ENCODE peak calls at places on chromosome 21, in ten cellular contexts. T is astrocyte, J is IMR-90, V is GM23248, A is HCT116, D is neural progenitor cell, W is mammary epithelial cell, S is fibroblast of lung, X is hepatocyte, O is mesendoderm. Y is an unnamed sample.

GRCh38 chr21:18772404-18772803 is 368.8 kb upstream of the TMPRSS15 start:
- DNase-seq in W (no peak), A (no peak), D (no peak), S (peak), O (no peak), X (no peak), T (peak), V (no peak), J (no peak), Y (no peak)

GRCh38 chr21:36211660-36212512 is 55.3 kb downstream of the DOP1B start:
- DNase-seq in D (no peak), W (peak), T (peak), V (peak), X (no peak), O (no peak), A (no peak), J (peak), S (peak), Y (no peak)

GRCh38 chr21:40706806-40707205 is 140.2 kb downstream of the DSCAM start:
- DNase-seq in J (no peak), D (no peak), A (no peak), W (peak), S (peak), V (no peak), X (no peak), O (no peak), T (peak), Y (no peak)

GRCh38 chr21:19999369-20000272 is 998.6 kb upstream of the NCAM2 start:
- DNase-seq in S (no peak), V (no peak), D (no peak), X (peak), J (no peak), T (no peak), O (no peak), A (no peak), W (no peak), Y (no peak)

GRCh38 chr21:22343721-22344120 is 1345.5 kb downstream of the NCAM2 start:
- DNase-seq in J (no peak), V (no peak), A (no peak), T (no peak), S (no peak), X (no peak), O (no peak), D (no peak), W (no peak), Y (no peak)

GRCh38 chr21:37415938-37416337 is 49.4 kb downstream of the DYRK1A start:
- DNase-seq in T (no peak), D (no peak), J (no peak), S (no peak), W (no peak), V (peak), A (no peak), O (no peak), X (no peak), Y (no peak)

GRCh38 chr21:35811115-35811806 is 249.1 kb downstream of the SETD4 start:
- DNase-seq in T (no peak), S (no peak), W (no peak), O (peak), J (no peak), D (no peak), A (no peak), X (no peak), V (no peak), Y (no peak)

GRCh38 chr21:33430858-33431257 is 27.6 kb downstream of the IFNGR2 start:
- DNase-seq in T (no peak), S (no peak), W (no peak), A (no peak), V (no peak), X (no peak), O (no peak), J (no peak), D (no peak), Y (no peak)

GRCh38 chr21:29938968-29939858 is 583 bp downstream of the GRIK1 start:
- DNase-seq in T (peak), S (peak), A (no peak), D (peak), O (peak), V (peak), X (peak), J (no peak), W (no peak), Y (no peak)

GRCh38 chr21:34921151-34921550 is 128.0 kb downstream of the RUNX1 start:
- DNase-seq in J (no peak), V (no peak), S (no peak), O (no peak), X (no peak), D (no peak), W (no peak), A (no peak), T (no peak), Y (no peak)

GRCh38 chr21:27713159-27714109 is 746.5 kb upstream of the ADAMTS5 start:
- DNase-seq in W (no peak), A (no peak), D (no peak), X (no peak), V (no peak), T (no peak), S (no peak), J (no peak), O (no peak), Y (no peak)

GRCh38 chr21:45570826-45571601 is 28.8 kb upstream of the SLC19A1 start:
- DNase-seq in A (no peak), J (peak), X (no peak), O (no peak), S (peak), T (peak), D (no peak), V (peak), W (no peak), Y (no peak)

GRCh38 chr21:41065539-41065938 is 102.4 kb upstream of the BACE2 start:
- DNase-seq in W (no peak), S (peak), J (no peak), T (peak), V (peak), X (peak), O (peak), A (no peak), D (no peak), Y (no peak)

GRCh38 chr21:16302851-16303282 is 573.1 kb downstream of the USP25 start:
- DNase-seq in J (peak), X (peak), S (peak), W (no peak), T (peak), A (no peak), V (peak), O (no peak), D (no peak), Y (no peak)

GRCh38 chr21:36887983-36888382 is 78.5 kb downstream of the HLCS start:
- DNase-seq in D (peak), S (peak), A (no peak), X (no peak), V (no peak), T (peak), W (no peak), J (no peak), O (no peak), Y (no peak)

GRCh38 chr21:9008636-9009035 is 1512.7 kb upstream of the TPTE start:
- DNase-seq in A (no peak), V (no peak), D (no peak), W (no peak), S (no peak), J (no peak), T (no peak), X (no peak), O (no peak), Y (no peak)

GRCh38 chr21:16159213-16159970 is 429.6 kb downstream of the USP25 start:
- DNase-seq in D (no peak), O (no peak), A (no peak), T (peak), W (no peak), V (no peak), X (no peak), J (peak), S (peak), Y (no peak)

GRCh38 chr21:31364265-31364945 is 20.3 kb upstream of the TIAM1 start:
- DNase-seq in O (no peak), W (no peak), J (no peak), A (no peak), S (no peak), V (no peak), X (no peak), D (no peak), T (no peak), Y (no peak)

GRCh38 chr21:36835383-36835795 is 131.1 kb downstream of the HLCS start:
- DNase-seq in T (no peak), W (no peak), X (no peak), D (no peak), V (peak), A (no peak), S (no peak), J (no peak), O (no peak), Y (no peak)

GRCh38 chr21:21807598-21807903 is 809.3 kb downstream of the NCAM2 start:
- DNase-seq in W (no peak), A (no peak), T (no peak), O (no peak), D (no peak), S (no peak), X (no peak), J (no peak), V (no peak), Y (no peak)

DNA sequence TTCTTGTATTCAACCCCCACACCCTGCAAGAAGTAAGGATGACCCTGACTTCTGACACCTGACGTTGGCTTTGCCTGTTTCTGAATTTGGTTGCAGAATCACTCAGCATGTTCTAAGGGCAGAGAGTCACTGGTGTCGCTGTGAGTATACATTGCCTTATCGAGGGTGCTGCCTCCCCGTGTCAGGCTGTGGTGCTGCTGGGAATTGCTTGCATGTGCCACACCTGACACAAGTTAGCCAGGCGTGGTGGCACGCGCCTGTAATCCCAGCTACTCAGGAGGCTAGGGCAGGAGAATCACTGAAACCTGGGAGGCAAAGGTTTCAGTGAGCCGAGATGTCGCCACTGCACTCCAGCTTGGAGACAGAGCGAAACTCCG is 45.9 kb downstream of the WDR4 start:
- DNase-seq in X (peak), A (peak), T (no peak), W (no peak), V (no peak), D (peak), S (no peak), J (peak), O (peak), Y (peak)
- H3K4me3 ChIP-seq in X (no peak), A (no peak), T (no peak), W (no peak), V (no peak), D (no peak), S (no peak), J (no peak), O (no peak), Y (no peak)

GRCh38 chr21:42737969-42738590 is 84.7 kb downstream of the PDE9A start:
- DNase-seq in S (no peak), W (no peak), X (peak), T (no peak), A (no peak), J (no peak), D (no peak), O (no peak), V (no peak), Y (no peak)
- H3K27ac ChIP-seq in S (no peak), W (no peak), X (peak), T (no peak), A (no peak), J (peak), D (peak), O (no peak), V (no peak), Y (no peak)

GRCh38 chr21:25456672-25457071 is 150.6 kb downstream of the MRPL39 start:
- DNase-seq in S (peak), V (no peak), J (peak), D (no peak), T (peak), W (peak), O (no peak), X (no peak), A (no peak), Y (no peak)
- H3K4me2 ChIP-seq in S (no peak), V (no peak), J (no peak), D (no peak), T (peak), W (no peak), O (no peak), X (no peak), A (no peak), Y (no peak)

DNA sequence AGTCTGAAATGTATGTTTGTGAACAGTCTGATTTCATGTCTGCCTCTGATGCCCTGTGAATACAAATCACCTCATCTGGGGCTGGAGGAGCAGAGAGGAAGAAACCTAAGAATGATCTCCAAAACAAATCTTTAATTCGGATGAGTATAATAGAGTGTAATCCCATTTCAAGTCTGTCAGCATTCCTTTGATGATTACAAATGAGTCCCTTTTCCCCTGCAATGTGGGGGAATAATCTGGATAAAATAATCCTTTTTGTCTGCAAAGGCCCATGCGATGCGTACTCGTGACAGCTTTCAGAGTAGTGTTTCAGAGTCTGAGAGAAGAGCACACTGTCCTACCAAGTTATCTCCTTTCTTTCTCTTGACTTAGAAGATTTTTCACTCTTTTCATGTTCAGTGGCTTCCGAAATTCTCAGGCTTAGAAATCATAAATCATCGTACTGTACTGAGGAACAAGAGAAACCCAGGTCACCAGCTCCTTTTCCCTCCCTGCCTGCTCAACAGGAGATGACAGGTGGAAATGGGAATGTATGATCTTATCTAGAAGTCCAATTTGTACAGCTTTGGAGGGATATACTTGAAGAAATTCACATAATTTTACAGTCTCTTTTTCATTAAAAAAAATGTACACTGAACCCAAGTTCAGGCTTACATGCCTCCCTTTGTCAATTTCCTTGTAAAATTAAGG is 11.5 kb downstream of the EVA1C start:
- DNase-seq in S (peak), O (no peak), J (no peak), W (no peak), T (peak), A (no peak), X (no peak), D (no peak), V (no peak), Y (no peak)
- H3K4me3 ChIP-seq in S (no peak), O (no peak), J (no peak), W (no peak), T (peak), A (no peak), X (no peak), D (no peak), V (no peak), Y (no peak)

DNA sequence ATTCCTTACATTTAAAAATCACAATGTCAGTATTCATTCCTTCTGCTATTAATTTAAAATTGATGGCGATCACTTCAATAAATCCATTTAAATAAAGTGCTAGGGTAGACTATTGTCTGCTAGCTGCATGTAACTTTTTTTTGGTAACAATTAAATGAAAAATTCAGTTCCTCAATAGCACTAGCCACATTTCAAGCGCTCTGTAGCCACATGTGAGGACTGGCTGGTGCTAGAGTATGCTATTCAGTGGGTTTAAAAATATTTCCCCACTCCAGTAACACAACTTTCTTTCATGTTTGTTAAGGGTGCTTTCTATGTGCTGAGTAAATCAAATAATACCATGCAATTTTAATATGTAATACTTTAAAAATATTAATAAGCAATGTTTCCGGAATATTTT is 108.2 kb downstream of the LTN1 start:
- DNase-seq in J (peak), D (no peak), O (peak), T (peak), V (peak), X (no peak), S (peak), A (no peak), W (peak), Y (peak)
- H3K27ac ChIP-seq in J (peak), D (no peak), O (no peak), T (peak), V (peak), X (peak), S (peak), A (peak), W (peak), Y (peak)

GRCh38 chr21:44416193-44416592 is 39.1 kb upstream of the LRRC3 start:
- DNase-seq in T (no peak), A (no peak), D (no peak), O (no peak), S (no peak), W (no peak), X (no peak), V (no peak), J (no peak), Y (no peak)

GRCh38 chr21:44414291-44415072 is 40.8 kb upstream of the LRRC3 start:
- DNase-seq in J (no peak), V (no peak), A (no peak), W (no peak), O (no peak), X (no peak), T (no peak), D (no peak), S (no peak), Y (no peak)

GRCh38 chr21:44415073-44416025 is 40.0 kb upstream of the LRRC3 start:
- DNase-seq in A (no peak), S (no peak), W (no peak), T (no peak), X (no peak), D (peak), J (no peak), O (peak), V (no peak), Y (no peak)

GRCh38 chr21:44418108-44418875 is 37.0 kb upstream of the LRRC3 start:
- DNase-seq in O (no peak), J (no peak), T (no peak), A (no peak), D (no peak), X (no peak), S (no peak), W (no peak), V (no peak), Y (no peak)

GRCh38 chr21:44413566-44414290 is 41.6 kb upstream of the LRRC3 start:
- DNase-seq in W (no peak), X (no peak), T (no peak), A (no peak), O (no peak), V (no peak), D (no peak), S (no peak), J (no peak), Y (no peak)
- H3K4me2 ChIP-seq in W (no peak), X (no peak), T (no peak), A (no peak), O (no peak), V (no peak), D (no peak), S (no peak), J (no peak), Y (no peak)

GRCh38 chr21:46604975-46605758 is at the start of gene S100B:
- DNase-seq in W (no peak), V (no peak), A (no peak), T (no peak), X (no peak), J (no peak), O (peak), S (peak), D (peak), Y (no peak)

GRCh38 chr21:46606427-46606813 is 1.5 kb upstream of the S100B start:
- DNase-seq in D (no peak), X (no peak), O (no peak), V (no peak), A (no peak), J (no peak), S (no peak), T (no peak), W (no peak), Y (no peak)

GRCh38 chr21:46605759-46606426 is 1.0 kb upstream of the S100B start:
- DNase-seq in A (no peak), J (no peak), T (no peak), D (no peak), W (no peak), S (no peak), O (no peak), V (no peak), X (no peak), Y (peak)

GRCh38 chr21:46603228-46603627 is 1.7 kb downstream of the S100B start:
- DNase-seq in A (no peak), S (peak), T (no peak), D (peak), W (no peak), O (peak), J (no peak), V (peak), X (no peak), Y (no peak)

GRCh38 chr21:46604329-46604974 is 430 bp downstream of the S100B start:
- DNase-seq in X (no peak), S (no peak), V (no peak), A (no peak), W (no peak), O (no peak), J (no peak), D (no peak), T (no peak), Y (no peak)
- H3K4me3 ChIP-seq in X (no peak), S (no peak), V (no peak), A (no peak), W (no peak), O (no peak), J (no peak), D (no peak), T (no peak), Y (no peak)

GRCh38 chr21:42513151-42513984 is at the start of gene SLC37A1:
- DNase-seq in D (peak), T (no peak), X (peak), S (peak), O (no peak), A (no peak), W (no peak), J (no peak), V (peak), Y (peak)
- H3K27ac ChIP-seq in D (no peak), T (no peak), X (peak), S (no peak), O (peak), A (peak), W (peak), J (no peak), V (no peak), Y (peak)

GRCh38 chr21:38761531-38761930 is 44.2 kb upstream of the ETS2 start:
- DNase-seq in S (no peak), V (no peak), J (no peak), O (no peak), A (no peak), X (no peak), D (no peak), W (no peak), T (no peak), Y (no peak)
- H3K4me2 ChIP-seq in S (no peak), V (no peak), J (no peak), O (no peak), A (no peak), X (no peak), D (no peak), W (no peak), T (no peak), Y (no peak)

GRCh38 chr21:15066231-15066577 is 1.4 kb upstream of the NRIP1 start:
- DNase-seq in S (no peak), J (no peak), W (no peak), O (no peak), A (no peak), D (no peak), V (peak), X (no peak), T (no peak), Y (no peak)
- H3K4me3 ChIP-seq in S (peak), J (peak), W (peak), O (no peak), A (peak), D (peak), V (peak), X (peak), T (peak), Y (no peak)